ENCODE peak calls at places on chromosomes 16 and 17, in nine cellular contexts. V is smooth muscle cell of the brain vasculature, K is left ventricle myocardium superior, T is NCI-H1436, Y is hepatic stellate cell, W is endodermal cell, A is fibroblast of gingiva, G is progenitor cell of endocrine pancreas, L is AG10803. Q is an unnamed sample.
A peak's percentile ranks its signal among the peaks of the same experiment; 100 is the strongest.

GRCh38 chr17:38731526-38732294 is 1.6 kb downstream of the CISD3 start:
- DNase-seq in V (no peak), K (peak; percentile 58), T (no peak), Y (no peak), W (no peak), A (no peak), G (no peak), L (no peak), Q (no peak)

GRCh38 chr17:76498886-76499667 is 2.1 kb downstream of the RHBDF2 start:
- DNase-seq in V (no peak), K (no peak), T (no peak), Y (no peak), W (no peak), A (no peak), G (no peak), L (no peak), Q (no peak)

GRCh38 chr16:21649196-21649595 is 3.2 kb downstream of the IGSF6 start:
- DNase-seq in V (no peak), K (no peak), T (no peak), Y (no peak), W (no peak), A (no peak), G (no peak), L (no peak), Q (no peak)

GRCh38 chr16:3971261-3971660 is 90.7 kb upstream of the CREBBP start:
- DNase-seq in V (peak; percentile 35), K (no peak), T (no peak), Y (peak; percentile 89), W (no peak), A (peak; percentile 54), G (no peak), L (peak; percentile 35), Q (no peak)

GRCh38 chr16:82761858-82762257 is 135.1 kb downstream of the CDH13 start:
- DNase-seq in V (no peak), K (no peak), T (no peak), Y (peak; percentile 21), W (no peak), A (no peak), G (no peak), L (no peak), Q (no peak)

GRCh38 chr16:67084345-67085028 is 25.3 kb upstream of the PHAF1 start:
- DNase-seq in V (no peak), K (no peak), T (no peak), Y (no peak), W (no peak), A (peak; percentile 78), G (no peak), L (no peak), Q (no peak)

GRCh38 chr17:7177954-7178477 is 1.2 kb downstream of the ASGR1 start:
- DNase-seq in V (no peak), K (no peak), T (no peak), Y (no peak), W (peak; percentile 87), A (no peak), G (peak; percentile 31), L (no peak), Q (no peak)

GRCh38 chr17:7677388-7678067 is 9.8 kb downstream of the TP53 start:
- DNase-seq in V (no peak), K (no peak), T (no peak), Y (no peak), W (peak; percentile 80), A (no peak), G (no peak), L (no peak), Q (no peak)

GRCh38 chr17:66593116-66593515 is 241.8 kb upstream of the CACNG5 start:
- DNase-seq in V (no peak), K (no peak), T (no peak), Y (no peak), W (no peak), A (no peak), G (no peak), L (no peak), Q (no peak)

GRCh38 chr17:38970128-38970527 is 2.9 kb upstream of the FBXO47 start:
- DNase-seq in V (no peak), K (no peak), T (no peak), Y (no peak), W (no peak), A (no peak), G (no peak), L (no peak), Q (no peak)

GRCh38 chr16:81495321-81496234 is 51.0 kb downstream of the CMIP start:
- DNase-seq in V (no peak), K (peak; percentile 70), T (no peak), Y (no peak), W (no peak), A (no peak), G (no peak), L (no peak), Q (no peak)

GRCh38 chr16:12690024-12690423 is 113.7 kb downstream of the CPPED1 start:
- DNase-seq in V (no peak), K (no peak), T (no peak), Y (no peak), W (no peak), A (no peak), G (no peak), L (no peak), Q (no peak)

GRCh38 chr16:3514621-3515020 is 13.8 kb downstream of the CLUAP1 start:
- DNase-seq in V (no peak), K (no peak), T (no peak), Y (no peak), W (no peak), A (no peak), G (no peak), L (peak; percentile 82), Q (no peak)

GRCh38 chr16:14302031-14302398 is 230.9 kb downstream of the MRTFB start:
- DNase-seq in V (no peak), K (peak; percentile 81), T (no peak), Y (peak; percentile 82), W (peak; percentile 80), A (peak; percentile 80), G (no peak), L (peak; percentile 79), Q (no peak)

GRCh38 chr17:18020971-18021370 is 18.0 kb downstream of the ATPAF2 start:
- DNase-seq in V (no peak), K (no peak), T (no peak), Y (no peak), W (no peak), A (no peak), G (no peak), L (no peak), Q (no peak)